ENCODE peak calls at places on chromosomes 4 and X, in five cellular contexts. F is HepG2, T is GM12878, H is NT2/D1, L is H1. B is an unnamed sample.

GRCh38 chr4:38730830-38731646 is 51.8 kb downstream of the TLR10 start:
- DNase-seq in F (peak), T (peak), H (peak), L (peak), B (peak)

GRCh38 chr4:98446499-98447375 is 185.6 kb downstream of the RAP1GDS1 start:
- DNase-seq in F (no peak), T (peak), H (no peak), L (no peak), B (no peak)

GRCh38 chr4:2526559-2526958 is 9.9 kb upstream of the FAM193A start:
- DNase-seq in F (no peak), T (no peak), H (no peak), L (no peak), B (no peak)

GRCh38 chrX:111507931-111508330 is 3.5 kb upstream of the SERTM2 start:
- DNase-seq in F (no peak), T (no peak), H (no peak), L (no peak), B (no peak)

GRCh38 chrX:106898462-106898861 is 4.7 kb downstream of the RIPPLY1 start:
- DNase-seq in F (peak), T (peak), H (no peak), L (no peak), B (peak)

GRCh38 chrX:23752740-23753435 is 9.8 kb upstream of the ACOT9 start:
- DNase-seq in F (no peak), T (no peak), H (no peak), L (no peak), B (no peak)

GRCh38 chr4:169940460-169940859 is 85.7 kb downstream of the MFAP3L start:
- DNase-seq in F (no peak), T (no peak), H (no peak), L (peak), B (peak)

GRCh38 chr4:86141166-86141565 is 218.7 kb downstream of the MAPK10 start:
- DNase-seq in F (no peak), T (no peak), H (no peak), L (no peak), B (no peak)

GRCh38 chrX:140507223-140507981 is 2.5 kb upstream of the SOX3 start:
- DNase-seq in F (no peak), T (no peak), H (no peak), L (peak), B (peak)

GRCh38 chr4:74038161-74039064 is at the start of gene CXCL3:
- DNase-seq in F (no peak), T (no peak), H (no peak), L (peak), B (peak)

GRCh38 chr4:40719008-40719623 is 30.6 kb upstream of the NSUN7 start:
- DNase-seq in F (peak), T (peak), H (no peak), L (no peak), B (peak)

GRCh38 chr4:151712777-151713176 is 48.0 kb downstream of the GATB start:
- DNase-seq in F (no peak), T (no peak), H (no peak), L (no peak), B (no peak)

GRCh38 chr4:184762100-184762499 is 28.2 kb upstream of the CENPU start:
- DNase-seq in F (no peak), T (peak), H (no peak), L (no peak), B (no peak)

GRCh38 chrX:69178592-69178991 is 13.3 kb upstream of the PJA1 start:
- DNase-seq in F (no peak), T (no peak), H (no peak), L (no peak), B (no peak)

GRCh38 chrX:108165349-108166111 is 74.0 kb downstream of the ATG4A start:
- DNase-seq in F (peak), T (no peak), H (peak), L (peak), B (peak)

GRCh38 chr4:152273343-152273742 is 262.5 kb downstream of the FBXW7 start:
- DNase-seq in F (no peak), T (no peak), H (no peak), L (no peak), B (no peak)

GRCh38 chr4:73704314-73705055 is 35.9 kb upstream of the CXCL8 start:
- DNase-seq in F (peak), T (no peak), H (no peak), L (no peak), B (no peak)

GRCh38 chr4:143286733-143287570 is 49.7 kb upstream of the GAB1 start:
- DNase-seq in F (no peak), T (no peak), H (no peak), L (no peak), B (no peak)

GRCh38 chr4:7932333-7932732 is 7.3 kb downstream of the AFAP1 start:
- DNase-seq in F (no peak), T (no peak), H (no peak), L (no peak), B (no peak)

GRCh38 chr4:76987153-76987562 is 37.6 kb downstream of the SEPTIN11 start:
- DNase-seq in F (no peak), T (no peak), H (no peak), L (no peak), B (no peak)

GRCh38 chrX:11273544-11273943 is 19.7 kb upstream of the AMELX start:
- DNase-seq in F (no peak), T (no peak), H (no peak), L (no peak), B (no peak)

GRCh38 chrX:118595501-118596042 is 100.0 kb downstream of the DOCK11 start:
- DNase-seq in F (no peak), T (no peak), H (no peak), L (no peak), B (no peak)

GRCh38 chrX:150730719-150731118 is 37.5 kb downstream of the MTMR1 start:
- DNase-seq in F (no peak), T (no peak), H (no peak), L (no peak), B (no peak)

GRCh38 chr4:102809691-102810090 is 17.7 kb downstream of the UBE2D3 start:
- DNase-seq in F (no peak), T (no peak), H (no peak), L (no peak), B (no peak)

GRCh38 chr4:157564771-157565170 is 344.2 kb downstream of the GRIA2 start:
- DNase-seq in F (no peak), T (no peak), H (no peak), L (no peak), B (no peak)

GRCh38 chr4:125041372-125041930 is 273.3 kb upstream of the FAT4 start:
- DNase-seq in F (no peak), T (no peak), H (no peak), L (no peak), B (no peak)

GRCh38 chr4:185811509-185812364 is at the start of gene SORBS2:
- DNase-seq in F (peak), T (peak), H (no peak), L (no peak), B (peak)

GRCh38 chrX:10231461-10231860 is 74.7 kb downstream of the CLCN4 start:
- DNase-seq in F (no peak), T (no peak), H (no peak), L (no peak), B (no peak)

GRCh38 chr4:127978930-127979329 is 13.7 kb downstream of the ABHD18 start:
- DNase-seq in F (no peak), T (no peak), H (no peak), L (no peak), B (no peak)

GRCh38 chr4:127975121-127975770 is 10.0 kb downstream of the ABHD18 start:
- DNase-seq in F (peak), T (no peak), H (no peak), L (no peak), B (no peak)
- TF ChIP-seq SUZ12 in F (no peak), T (no peak), H (no peak), L (no peak), B (no peak)

GRCh38 chrX:121802881-121803412 is 755.5 kb downstream of the GLUD2 start:
- DNase-seq in F (no peak), T (no peak), H (no peak), L (no peak), B (no peak)
- TF ChIP-seq SUZ12 in F (no peak), T (no peak), H (no peak), L (no peak), B (no peak)

GRCh38 chrX:85051627-85052026 is 48.0 kb downstream of the APOOL start:
- DNase-seq in F (no peak), T (no peak), H (no peak), L (no peak), B (no peak)

GRCh38 chrX:85052636-85053343 is 49.1 kb downstream of the APOOL start:
- DNase-seq in F (no peak), T (no peak), H (peak), L (no peak), B (no peak)

GRCh38 chrX:85052207-85052606 is 48.5 kb downstream of the APOOL start:
- DNase-seq in F (no peak), T (no peak), H (no peak), L (no peak), B (no peak)
- TF ChIP-seq SUZ12 in F (no peak), T (no peak), H (no peak), L (no peak), B (no peak)

GRCh38 chr4:176400816-176401461 is 81.2 kb downstream of the SPCS3 start:
- DNase-seq in F (no peak), T (no peak), H (no peak), L (no peak), B (no peak)
- TF ChIP-seq SUZ12 in F (no peak), T (no peak), H (no peak), L (no peak), B (no peak)

GRCh38 chrX:71995122-71995521 is 84.5 kb downstream of the NHSL2 start:
- DNase-seq in F (no peak), T (no peak), H (no peak), L (no peak), B (no peak)

GRCh38 chrX:71996826-71997225 is 86.2 kb downstream of the NHSL2 start:
- DNase-seq in F (no peak), T (no peak), H (peak), L (peak), B (no peak)

GRCh38 chrX:71994601-71995000 is 84.0 kb downstream of the NHSL2 start:
- DNase-seq in F (no peak), T (no peak), H (no peak), L (no peak), B (no peak)

GRCh38 chrX:71997320-71997719 is 86.7 kb downstream of the NHSL2 start:
- DNase-seq in F (no peak), T (no peak), H (no peak), L (no peak), B (no peak)

DNA sequence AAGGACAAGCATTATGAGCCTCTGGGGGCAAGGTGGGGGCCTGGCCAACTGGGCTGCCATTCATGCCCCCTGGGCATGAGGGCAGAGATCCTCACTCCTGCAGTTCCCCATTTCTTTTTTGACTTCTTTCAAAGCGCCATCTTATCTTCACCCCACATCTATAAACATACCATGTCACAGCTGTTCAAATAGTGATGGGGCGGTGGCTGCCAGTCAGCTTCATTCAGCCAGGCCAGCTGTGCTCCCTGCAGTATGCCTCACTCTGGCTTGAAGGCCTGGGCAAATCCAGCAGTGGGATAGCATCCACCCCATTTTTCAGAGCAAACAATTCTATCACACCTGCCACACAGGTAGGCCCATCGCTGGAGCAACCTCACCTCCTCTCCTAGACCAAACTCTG is 85.5 kb downstream of the NHSL2 start:
- DNase-seq in F (no peak), T (no peak), H (no peak), L (no peak), B (no peak)
- TF ChIP-seq SUZ12 in F (no peak), T (no peak), H (no peak), L (no peak), B (no peak)

GRCh38 chr4:94462572-94462971 is 10.8 kb downstream of the PDLIM5 start:
- DNase-seq in F (no peak), T (no peak), H (no peak), L (no peak), B (no peak)

GRCh38 chr4:94458682-94459081 is 6.9 kb downstream of the PDLIM5 start:
- DNase-seq in F (no peak), T (no peak), H (no peak), L (no peak), B (peak)

GRCh38 chr4:94457692-94458106 is 6.0 kb downstream of the PDLIM5 start:
- DNase-seq in F (no peak), T (no peak), H (no peak), L (no peak), B (no peak)

GRCh38 chr4:94461506-94461905 is 9.8 kb downstream of the PDLIM5 start:
- DNase-seq in F (no peak), T (no peak), H (no peak), L (no peak), B (no peak)

DNA sequence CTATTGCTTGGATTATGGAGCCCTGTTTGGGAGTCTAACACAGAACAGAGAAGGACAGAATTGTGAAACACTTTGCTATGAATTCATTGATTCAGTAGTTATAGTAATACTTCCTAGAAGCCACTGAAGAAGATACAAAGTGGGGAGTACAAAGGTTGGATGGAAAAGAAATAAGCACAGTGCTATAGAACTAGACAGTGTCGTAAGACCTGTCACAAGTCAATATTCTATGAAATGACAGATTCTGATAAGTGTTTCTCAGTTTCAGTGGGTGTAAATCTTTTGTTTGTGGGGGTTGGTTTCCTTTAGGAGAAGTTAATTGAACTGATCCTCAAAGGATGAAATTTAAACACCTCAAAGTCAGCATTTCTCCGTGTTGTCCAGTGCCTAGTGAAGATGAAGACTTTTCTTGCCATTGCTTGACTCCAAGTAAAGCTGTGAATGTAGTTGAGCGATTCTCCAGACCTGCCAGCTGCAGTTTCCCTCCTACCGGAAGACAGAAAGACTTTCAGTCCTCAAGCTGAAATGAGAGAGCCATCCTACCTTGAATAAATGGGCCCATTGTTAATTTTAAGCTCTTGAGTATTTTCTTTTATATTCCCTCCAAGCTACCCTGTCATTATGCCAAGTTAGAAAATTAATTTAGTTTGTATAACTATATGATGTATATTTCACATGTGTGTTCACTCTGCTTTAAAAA is 7.9 kb downstream of the PDLIM5 start:
- DNase-seq in F (peak), T (no peak), H (no peak), L (no peak), B (no peak)
- TF ChIP-seq SUZ12 in F (no peak), T (no peak), H (no peak), L (no peak), B (no peak)

DNA sequence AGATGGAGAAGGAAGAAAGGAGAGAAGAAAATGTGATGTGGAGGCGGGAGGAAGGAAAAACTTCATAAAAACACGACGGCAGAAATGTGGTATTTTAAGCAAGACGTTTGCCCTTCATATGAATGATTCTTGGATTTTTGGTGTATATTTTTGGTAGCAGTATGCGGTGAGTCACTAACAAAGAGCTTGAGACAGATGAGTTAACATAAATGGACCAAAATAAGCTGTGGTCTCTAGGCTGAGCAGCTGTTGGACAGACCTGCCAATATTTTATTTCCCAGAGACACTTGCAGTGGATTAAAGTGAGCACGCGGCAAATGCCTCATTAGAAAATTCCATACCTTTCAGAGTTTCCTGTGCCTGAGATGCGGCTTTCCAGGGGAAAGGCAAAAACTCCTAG is 43.1 kb upstream of the RPS6KA3 start:
- DNase-seq in F (no peak), T (no peak), H (no peak), L (no peak), B (no peak)
- TF ChIP-seq SUZ12 in F (no peak), T (no peak), H (no peak), L (no peak), B (no peak)

B was measured in HEK293T.